ENCODE peak calls at places on chromosomes 3 and 15, in seven cellular contexts. One of them, this sample, is unnamed.

GRCh38 chr15:28013480-28013879 is 85.6 kb downstream of the OCA2 start:
- DNase-seq in DMS79 treated with DMSO at 0.1 percent for 48 hours: no peak
- DNase-seq in stimulated activated CD4-positive, alpha-beta T cell treated with anti-CD3 and anti-CD28 coated beads, TNF-alpha, amount 100 ng/mL, for 4 hours: no peak
- DNase-seq in activated gamma-delta T cell treated with Interleukin-2 at 50 U/mL for 16 hours: no peak
- DNase-seq in Daoy: no peak
- DNase-seq in effector memory CD4-positive, alpha-beta T cell: no peak
- DNase-seq in H9: no peak
- DNase-seq in this sample: no peak

GRCh38 chr3:44981751-44982150 is 5.7 kb downstream of the EXOSC7 start:
- DNase-seq in DMS79 treated with DMSO at 0.1 percent for 48 hours: no peak
- DNase-seq in stimulated activated CD4-positive, alpha-beta T cell treated with anti-CD3 and anti-CD28 coated beads, TNF-alpha, amount 100 ng/mL, for 4 hours: no peak
- DNase-seq in activated gamma-delta T cell treated with Interleukin-2 at 50 U/mL for 16 hours: no peak
- DNase-seq in Daoy: no peak
- DNase-seq in effector memory CD4-positive, alpha-beta T cell: no peak
- DNase-seq in H9: no peak
- DNase-seq in this sample: no peak

GRCh38 chr15:61038387-61038786 is 190.7 kb downstream of the RORA start:
- DNase-seq in DMS79 treated with DMSO at 0.1 percent for 48 hours: no peak
- DNase-seq in stimulated activated CD4-positive, alpha-beta T cell treated with anti-CD3 and anti-CD28 coated beads, TNF-alpha, amount 100 ng/mL, for 4 hours: no peak
- DNase-seq in activated gamma-delta T cell treated with Interleukin-2 at 50 U/mL for 16 hours: no peak
- DNase-seq in Daoy: no peak
- DNase-seq in effector memory CD4-positive, alpha-beta T cell: no peak
- DNase-seq in H9: no peak
- DNase-seq in this sample: peak

GRCh38 chr3:71006810-71007785 is 576.4 kb downstream of the FOXP1 start:
- DNase-seq in DMS79 treated with DMSO at 0.1 percent for 48 hours: no peak
- DNase-seq in stimulated activated CD4-positive, alpha-beta T cell treated with anti-CD3 and anti-CD28 coated beads, TNF-alpha, amount 100 ng/mL, for 4 hours: no peak
- DNase-seq in activated gamma-delta T cell treated with Interleukin-2 at 50 U/mL for 16 hours: no peak
- DNase-seq in Daoy: peak
- DNase-seq in effector memory CD4-positive, alpha-beta T cell: no peak
- DNase-seq in H9: no peak
- DNase-seq in this sample: peak

GRCh38 chr3:97882975-97883598 is 61.3 kb downstream of the CRYBG3 start:
- DNase-seq in DMS79 treated with DMSO at 0.1 percent for 48 hours: peak
- DNase-seq in stimulated activated CD4-positive, alpha-beta T cell treated with anti-CD3 and anti-CD28 coated beads, TNF-alpha, amount 100 ng/mL, for 4 hours: no peak
- DNase-seq in activated gamma-delta T cell treated with Interleukin-2 at 50 U/mL for 16 hours: no peak
- DNase-seq in Daoy: peak
- DNase-seq in effector memory CD4-positive, alpha-beta T cell: no peak
- DNase-seq in H9: no peak
- DNase-seq in this sample: peak

GRCh38 chr3:129211772-129212171 is 28.1 kb upstream of the CNBP start:
- DNase-seq in DMS79 treated with DMSO at 0.1 percent for 48 hours: peak
- DNase-seq in stimulated activated CD4-positive, alpha-beta T cell treated with anti-CD3 and anti-CD28 coated beads, TNF-alpha, amount 100 ng/mL, for 4 hours: no peak
- DNase-seq in activated gamma-delta T cell treated with Interleukin-2 at 50 U/mL for 16 hours: no peak
- DNase-seq in Daoy: peak
- DNase-seq in effector memory CD4-positive, alpha-beta T cell: no peak
- DNase-seq in H9: peak
- DNase-seq in this sample: peak

GRCh38 chr15:98154863-98155262 is 194.4 kb downstream of the ARRDC4 start:
- DNase-seq in DMS79 treated with DMSO at 0.1 percent for 48 hours: no peak
- DNase-seq in stimulated activated CD4-positive, alpha-beta T cell treated with anti-CD3 and anti-CD28 coated beads, TNF-alpha, amount 100 ng/mL, for 4 hours: no peak
- DNase-seq in activated gamma-delta T cell treated with Interleukin-2 at 50 U/mL for 16 hours: no peak
- DNase-seq in Daoy: peak
- DNase-seq in effector memory CD4-positive, alpha-beta T cell: no peak
- DNase-seq in H9: no peak
- DNase-seq in this sample: peak

GRCh38 chr3:120622870-120623718 is 27.0 kb downstream of the NDUFB4 start:
- DNase-seq in DMS79 treated with DMSO at 0.1 percent for 48 hours: no peak
- DNase-seq in stimulated activated CD4-positive, alpha-beta T cell treated with anti-CD3 and anti-CD28 coated beads, TNF-alpha, amount 100 ng/mL, for 4 hours: no peak
- DNase-seq in activated gamma-delta T cell treated with Interleukin-2 at 50 U/mL for 16 hours: peak
- DNase-seq in Daoy: peak
- DNase-seq in effector memory CD4-positive, alpha-beta T cell: no peak
- DNase-seq in H9: peak
- DNase-seq in this sample: peak

GRCh38 chr3:150057227-150057626 is 86.5 kb upstream of the PFN2 start:
- DNase-seq in DMS79 treated with DMSO at 0.1 percent for 48 hours: no peak
- DNase-seq in stimulated activated CD4-positive, alpha-beta T cell treated with anti-CD3 and anti-CD28 coated beads, TNF-alpha, amount 100 ng/mL, for 4 hours: no peak
- DNase-seq in activated gamma-delta T cell treated with Interleukin-2 at 50 U/mL for 16 hours: no peak
- DNase-seq in Daoy: no peak
- DNase-seq in effector memory CD4-positive, alpha-beta T cell: no peak
- DNase-seq in H9: no peak
- DNase-seq in this sample: no peak

GRCh38 chr3:158916111-158916510 is 114.3 kb downstream of the MFSD1 start:
- DNase-seq in DMS79 treated with DMSO at 0.1 percent for 48 hours: no peak
- DNase-seq in stimulated activated CD4-positive, alpha-beta T cell treated with anti-CD3 and anti-CD28 coated beads, TNF-alpha, amount 100 ng/mL, for 4 hours: no peak
- DNase-seq in activated gamma-delta T cell treated with Interleukin-2 at 50 U/mL for 16 hours: no peak
- DNase-seq in Daoy: no peak
- DNase-seq in effector memory CD4-positive, alpha-beta T cell: no peak
- DNase-seq in H9: no peak
- DNase-seq in this sample: no peak

GRCh38 chr3:48275292-48276027 is 34.6 kb downstream of the ZNF589 start:
- DNase-seq in DMS79 treated with DMSO at 0.1 percent for 48 hours: no peak
- DNase-seq in stimulated activated CD4-positive, alpha-beta T cell treated with anti-CD3 and anti-CD28 coated beads, TNF-alpha, amount 100 ng/mL, for 4 hours: no peak
- DNase-seq in activated gamma-delta T cell treated with Interleukin-2 at 50 U/mL for 16 hours: no peak
- DNase-seq in Daoy: no peak
- DNase-seq in effector memory CD4-positive, alpha-beta T cell: no peak
- DNase-seq in H9: no peak
- DNase-seq in this sample: no peak

GRCh38 chr3:98814799-98815450 is 51.8 kb downstream of the ST3GAL6 start:
- DNase-seq in DMS79 treated with DMSO at 0.1 percent for 48 hours: no peak
- DNase-seq in stimulated activated CD4-positive, alpha-beta T cell treated with anti-CD3 and anti-CD28 coated beads, TNF-alpha, amount 100 ng/mL, for 4 hours: no peak
- DNase-seq in activated gamma-delta T cell treated with Interleukin-2 at 50 U/mL for 16 hours: no peak
- DNase-seq in Daoy: peak
- DNase-seq in effector memory CD4-positive, alpha-beta T cell: no peak
- DNase-seq in H9: no peak
- DNase-seq in this sample: peak

GRCh38 chr3:178140491-178140890 is 395.7 kb upstream of the KCNMB2 start:
- DNase-seq in DMS79 treated with DMSO at 0.1 percent for 48 hours: no peak
- DNase-seq in stimulated activated CD4-positive, alpha-beta T cell treated with anti-CD3 and anti-CD28 coated beads, TNF-alpha, amount 100 ng/mL, for 4 hours: no peak
- DNase-seq in activated gamma-delta T cell treated with Interleukin-2 at 50 U/mL for 16 hours: no peak
- DNase-seq in Daoy: no peak
- DNase-seq in effector memory CD4-positive, alpha-beta T cell: no peak
- DNase-seq in H9: no peak
- DNase-seq in this sample: no peak

GRCh38 chr3:35644461-35644860 is 5.1 kb downstream of the ARPP21 start:
- DNase-seq in DMS79 treated with DMSO at 0.1 percent for 48 hours: no peak
- DNase-seq in stimulated activated CD4-positive, alpha-beta T cell treated with anti-CD3 and anti-CD28 coated beads, TNF-alpha, amount 100 ng/mL, for 4 hours: no peak
- DNase-seq in activated gamma-delta T cell treated with Interleukin-2 at 50 U/mL for 16 hours: no peak
- DNase-seq in Daoy: no peak
- DNase-seq in effector memory CD4-positive, alpha-beta T cell: no peak
- DNase-seq in H9: no peak
- DNase-seq in this sample: no peak

This sample was measured in RPMI7951.